ENCODE peak calls at places on chromosomes 12 and 14, in six cellular contexts. G, X, B, U, W and I are unnamed samples.

GRCh38 chr12:96322720-96323119 is 77.5 kb downstream of the CDK17 start:
- DNase-seq in W (no peak), X (no peak), U (no peak), G (no peak), B (no peak), I (no peak)

GRCh38 chr12:1436996-1437395 is 157.4 kb downstream of the FBXL14 start:
- DNase-seq in B (no peak), G (no peak), W (no peak), X (no peak), U (no peak), I (no peak)

GRCh38 chr12:5085896-5086295 is 42.2 kb downstream of the KCNA5 start:
- DNase-seq in W (no peak), G (no peak), B (no peak), U (no peak), X (no peak), I (no peak)

GRCh38 chr12:13097526-13097925 is 5.9 kb downstream of the GSG1 start:
- DNase-seq in X (no peak), G (no peak), U (no peak), W (no peak), B (no peak), I (no peak)

GRCh38 chr12:109479761-109480160 is 2.3 kb downstream of the UBE3B start:
- DNase-seq in B (no peak), W (no peak), U (no peak), G (no peak), X (no peak), I (no peak)

GRCh38 chr14:99141236-99141635 is 130.8 kb downstream of the BCL11B start:
- DNase-seq in W (no peak), X (no peak), U (no peak), B (no peak), G (no peak), I (no peak)

GRCh38 chr14:103456167-103456835 is 66.3 kb downstream of the CKB start:
- DNase-seq in B (no peak), W (no peak), G (no peak), U (no peak), X (no peak), I (no peak)

GRCh38 chr14:81198651-81199050 is 22.1 kb downstream of the GTF2A1 start:
- DNase-seq in G (no peak), X (no peak), W (no peak), B (no peak), U (no peak), I (no peak)

GRCh38 chr12:85588221-85588620 is 248.0 kb downstream of the RASSF9 start:
- DNase-seq in B (no peak), G (no peak), W (no peak), U (no peak), X (no peak), I (no peak)

GRCh38 chr12:132761032-132761910 is at the start of gene ANKLE2:
- DNase-seq in W (no peak), G (no peak), B (no peak), X (no peak), U (peak), I (peak)

GRCh38 chr12:107169200-107169599 is 75.9 kb upstream of the CRY1 start:
- DNase-seq in U (no peak), W (no peak), B (no peak), G (no peak), X (no peak), I (no peak)

GRCh38 chr12:34406228-34406995 is 384.1 kb downstream of the ALG10 start:
- DNase-seq in B (no peak), G (no peak), X (peak), W (peak), U (no peak), I (no peak)

GRCh38 chr14:73743431-73743931 is 29.3 kb upstream of the PNMA1 start:
- DNase-seq in X (no peak), B (no peak), G (no peak), W (no peak), U (peak), I (peak)

GRCh38 chr12:8681129-8681902 is 16.5 kb upstream of the RIMKLB start:
- DNase-seq in G (no peak), W (no peak), U (no peak), X (no peak), B (no peak), I (no peak)

GRCh38 chr14:93884950-93885349 is 42.2 kb upstream of the FAM181A start:
- DNase-seq in W (no peak), B (no peak), G (no peak), X (no peak), U (no peak), I (no peak)

GRCh38 chr12:2924019-2924418 is 33.3 kb downstream of the TULP3 start:
- DNase-seq in G (no peak), U (no peak), B (no peak), X (no peak), W (no peak), I (no peak)

GRCh38 chr12:104877107-104877705 is 80.9 kb downstream of the SLC41A2 start:
- DNase-seq in X (no peak), U (no peak), W (peak), B (peak), G (peak), I (peak)

GRCh38 chr12:131075194-131075593 is 121.5 kb downstream of the ADGRD1 start:
- DNase-seq in W (no peak), U (no peak), G (no peak), B (no peak), X (no peak), I (no peak)

GRCh38 chr12:46354799-46355194 is 17.8 kb downstream of the SLC38A2 start:
- DNase-seq in G (no peak), B (no peak), U (no peak), W (no peak), X (no peak), I (no peak)

GRCh38 chr14:68794856-68795601 is 2.2 kb upstream of the ZFP36L1 start:
- DNase-seq in W (peak), B (no peak), G (no peak), X (peak), U (no peak), I (peak)

GRCh38 chr12:112837629-112838191 is 46.2 kb downstream of the RPH3A start:
- DNase-seq in X (no peak), W (no peak), G (no peak), B (no peak), U (no peak), I (no peak)